ENCODE peak calls at places on chromosomes 16 and 17, in seven cellular contexts. N, B, X, C, U, R and W are unnamed samples.

GRCh38 chr17:49518346-49519078 is 23.4 kb downstream of the NGFR start:
- DNase-seq in N (peak; percentile 19), B (no peak), X (no peak), C (no peak), U (no peak), R (no peak), W (peak; percentile 3)

GRCh38 chr17:19409509-19409908 is 1.5 kb upstream of the RNF112 start:
- DNase-seq in N (no peak), B (no peak), X (peak; percentile 84), C (no peak), U (no peak), R (no peak), W (no peak)

GRCh38 chr16:54160939-54161897 is 125.4 kb downstream of the IRX3 start:
- DNase-seq in N (no peak), B (no peak), X (no peak), C (no peak), U (no peak), R (no peak), W (no peak)

GRCh38 chr17:66200685-66201092 is 8.8 kb upstream of the CEP112 start:
- DNase-seq in N (peak; percentile 68), B (no peak), X (peak; percentile 76), C (peak; percentile 89), U (peak; percentile 52), R (peak; percentile 80), W (peak; percentile 48)

GRCh38 chr16:7013990-7014389 is 318.7 kb upstream of the RBFOX1 start:
- DNase-seq in N (no peak), B (no peak), X (no peak), C (peak; percentile 63), U (no peak), R (peak; percentile 23), W (no peak)

GRCh38 chr17:80782536-80783427 is 208.9 kb upstream of the CHMP6 start:
- DNase-seq in N (no peak), B (peak; percentile 45), X (no peak), C (no peak), U (no peak), R (no peak), W (no peak)

GRCh38 chr17:75785770-75786538 is 1.3 kb downstream of the UNK start:
- DNase-seq in N (no peak), B (no peak), X (peak; percentile 74), C (peak; percentile 59), U (no peak), R (no peak), W (no peak)

GRCh38 chr17:58156839-58157803 is 8.9 kb downstream of the OR4D1 start:
- DNase-seq in N (peak; percentile 53), B (no peak), X (no peak), C (no peak), U (peak; percentile 78), R (peak; percentile 87), W (peak; percentile 73)

GRCh38 chr17:65057520-65058075 is 1.1 kb upstream of the GNA13 start:
- DNase-seq in N (no peak), B (no peak), X (no peak), C (no peak), U (no peak), R (no peak), W (no peak)

GRCh38 chr16:84532299-84532724 is 27.9 kb upstream of the MEAK7 start:
- DNase-seq in N (no peak), B (peak; percentile 85), X (peak; percentile 87), C (no peak), U (no peak), R (peak; percentile 90), W (no peak)

GRCh38 chr17:79630821-79631639 is 20.2 kb upstream of the RBFOX3 start:
- DNase-seq in N (peak; percentile 30), B (peak; percentile 68), X (no peak), C (no peak), U (peak; percentile 33), R (no peak), W (peak; percentile 3)

GRCh38 chr17:36593651-36594316 is 2.1 kb downstream of the DHRS11 start:
- DNase-seq in N (no peak), B (no peak), X (no peak), C (no peak), U (no peak), R (no peak), W (no peak)

GRCh38 chr16:88965411-88965810 is 11.6 kb downstream of the CBFA2T3 start:
- DNase-seq in N (no peak), B (no peak), X (no peak), C (no peak), U (no peak), R (no peak), W (no peak)

GRCh38 chr16:66919569-66920472 is 1.1 kb upstream of the CDH16 start:
- DNase-seq in N (no peak), B (no peak), X (no peak), C (no peak), U (no peak), R (no peak), W (no peak)

GRCh38 chr17:56815711-56816110 is 18.0 kb downstream of the C17orf67 start:
- DNase-seq in N (no peak), B (no peak), X (peak; percentile 51), C (no peak), U (no peak), R (no peak), W (no peak)

GRCh38 chr17:7888184-7888920 is at the start of gene CHD3:
- DNase-seq in N (no peak), B (peak; percentile 77), X (peak; percentile 24), C (no peak), U (no peak), R (peak; percentile 23), W (no peak)

GRCh38 chr17:29085223-29085622 is 42.3 kb downstream of the PIPOX start:
- DNase-seq in N (no peak), B (no peak), X (no peak), C (no peak), U (no peak), R (no peak), W (no peak)

GRCh38 chr17:70086468-70086867 is 11.4 kb downstream of the KCNJ16 start:
- DNase-seq in N (no peak), B (no peak), X (no peak), C (no peak), U (no peak), R (no peak), W (no peak)

GRCh38 chr16:28603381-28604185 is 6.3 kb downstream of the SULT1A1 start:
- DNase-seq in N (peak; percentile 6), B (no peak), X (no peak), C (peak; percentile 59), U (no peak), R (no peak), W (no peak)

GRCh38 chr16:82504811-82505210 is 122.0 kb upstream of the CDH13 start:
- DNase-seq in N (no peak), B (peak; percentile 24), X (no peak), C (no peak), U (no peak), R (no peak), W (no peak)

GRCh38 chr17:68749742-68750562 is 148.8 kb upstream of the FAM20A start:
- DNase-seq in N (no peak), B (no peak), X (no peak), C (no peak), U (no peak), R (peak; percentile 21), W (no peak)

GRCh38 chr16:20385844-20386832 is 18.4 kb downstream of the PDILT start:
- DNase-seq in N (peak; percentile 66), B (no peak), X (peak; percentile 8), C (peak; percentile 79), U (peak; percentile 89), R (peak; percentile 81), W (peak; percentile 87)

GRCh38 chr17:79429864-79430494 is 180.9 kb downstream of the RBFOX3 start:
- DNase-seq in N (no peak), B (no peak), X (no peak), C (no peak), U (no peak), R (no peak), W (no peak)